ENCODE peak calls at places on chromosome 11, in seven cellular contexts. I is mesothelial cell of epicardium, K is Peyer's patch, W is GM10248, Q is A549, L is esophagus squamous epithelium, V is cardiac fibroblast. J is an unnamed sample.

GRCh38 chr11:97964332-97965004 is 1056.3 kb upstream of the CNTN5 start:
- DNase-seq in I (no peak), K (no peak), W (no peak), Q (no peak), L (no peak), V (no peak), J (no peak)

GRCh38 chr11:31445621-31446020 is 63.8 kb downstream of the IMMP1L start:
- DNase-seq in I (no peak), K (no peak), W (no peak), Q (no peak), L (no peak), V (no peak), J (no peak)

GRCh38 chr11:11396290-11397042 is 43.4 kb upstream of the CSNK2A3 start:
- DNase-seq in I (no peak), K (no peak), W (no peak), Q (no peak), L (no peak), V (peak), J (no peak)

GRCh38 chr11:11722246-11722645 is 100.4 kb upstream of the GALNT18 start:
- DNase-seq in I (no peak), K (no peak), W (no peak), Q (no peak), L (no peak), V (no peak), J (no peak)

GRCh38 chr11:18011633-18012313 is 1.1 kb downstream of the SERGEF start:
- DNase-seq in I (no peak), K (no peak), W (no peak), Q (no peak), L (no peak), V (peak), J (no peak)

GRCh38 chr11:76781861-76782500 is 1.2 kb upstream of the TSKU start:
- DNase-seq in I (no peak), K (no peak), W (no peak), Q (no peak), L (no peak), V (no peak), J (no peak)

GRCh38 chr11:133697603-133698002 is 147.7 kb downstream of the SPATA19 start:
- DNase-seq in I (no peak), K (no peak), W (no peak), Q (no peak), L (no peak), V (no peak), J (no peak)

GRCh38 chr11:46183819-46184218 is 62.6 kb upstream of the PHF21A start:
- DNase-seq in I (no peak), K (no peak), W (no peak), Q (no peak), L (no peak), V (no peak), J (peak)

GRCh38 chr11:29773656-29774264 is 243.1 kb downstream of the KCNA4 start:
- DNase-seq in I (no peak), K (no peak), W (no peak), Q (no peak), L (no peak), V (peak), J (no peak)

GRCh38 chr11:111334495-111335123 is 36.3 kb downstream of the POU2AF3 start:
- DNase-seq in I (no peak), K (no peak), W (no peak), Q (no peak), L (no peak), V (no peak), J (peak)

GRCh38 chr11:12397953-12398352 is 20.6 kb downstream of the PARVA start:
- DNase-seq in I (no peak), K (no peak), W (no peak), Q (no peak), L (no peak), V (peak), J (no peak)

GRCh38 chr11:36095716-36096115 is 151.9 kb downstream of the LDLRAD3 start:
- DNase-seq in I (no peak), K (no peak), W (no peak), Q (no peak), L (no peak), V (peak), J (no peak)

GRCh38 chr11:101477926-101478325 is 105.9 kb downstream of the TRPC6 start:
- DNase-seq in I (no peak), K (no peak), W (no peak), Q (no peak), L (no peak), V (no peak), J (no peak)

GRCh38 chr11:47477323-47477722 is 28.4 kb upstream of the RAPSN start:
- DNase-seq in I (no peak), K (no peak), W (no peak), Q (no peak), L (no peak), V (peak), J (no peak)

GRCh38 chr11:103110406-103110805 is 1.2 kb downstream of the DYNC2H1 start:
- DNase-seq in I (no peak), K (no peak), W (no peak), Q (peak), L (no peak), V (peak), J (no peak)

GRCh38 chr11:126113515-126113957 is 50.9 kb upstream of the CDON start:
- DNase-seq in I (no peak), K (peak), W (no peak), Q (peak), L (no peak), V (peak), J (peak)
- TF ChIP-seq CTCF in I (no peak), K (no peak), W (no peak), Q (no peak), L (no peak), V (no peak), J (no peak)

GRCh38 chr11:43950323-43950855 is 8.0 kb downstream of the C11orf96 start:
- DNase-seq in I (no peak), K (no peak), W (no peak), Q (no peak), L (no peak), V (no peak), J (peak)

GRCh38 chr11:43953521-43953920 is 11.1 kb downstream of the C11orf96 start:
- DNase-seq in I (no peak), K (no peak), W (no peak), Q (no peak), L (no peak), V (no peak), J (no peak)

GRCh38 chr11:43952401-43953342 is 10.2 kb downstream of the C11orf96 start:
- DNase-seq in I (no peak), K (no peak), W (no peak), Q (no peak), L (no peak), V (no peak), J (no peak)

GRCh38 chr11:43951231-43951630 is 8.8 kb downstream of the C11orf96 start:
- DNase-seq in I (no peak), K (no peak), W (no peak), Q (no peak), L (no peak), V (no peak), J (no peak)

DNA sequence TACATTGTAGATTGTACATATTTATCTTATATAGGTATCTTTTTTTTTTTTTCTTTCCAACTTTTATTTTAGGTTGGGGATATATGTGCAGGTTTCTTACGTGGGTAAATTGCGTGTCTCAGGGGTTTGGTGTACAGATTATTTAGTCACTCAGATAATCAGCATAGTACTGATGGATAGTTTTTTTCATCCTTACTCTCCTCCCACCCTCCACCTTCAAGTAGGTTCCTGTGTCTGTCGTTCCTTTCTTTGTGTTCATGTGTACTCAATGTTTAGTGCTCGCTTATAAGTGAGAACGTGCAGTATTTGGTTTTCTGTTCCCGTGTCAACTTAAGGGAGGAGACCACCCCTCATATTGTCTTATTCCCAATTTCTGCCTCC is 9.6 kb downstream of the C11orf96 start:
- DNase-seq in I (no peak), K (no peak), W (no peak), Q (no peak), L (no peak), V (no peak), J (no peak)
- TF ChIP-seq CTCF in I (no peak), K (no peak), W (no peak), Q (no peak), L (no peak), V (no peak), J (no peak)

DNA sequence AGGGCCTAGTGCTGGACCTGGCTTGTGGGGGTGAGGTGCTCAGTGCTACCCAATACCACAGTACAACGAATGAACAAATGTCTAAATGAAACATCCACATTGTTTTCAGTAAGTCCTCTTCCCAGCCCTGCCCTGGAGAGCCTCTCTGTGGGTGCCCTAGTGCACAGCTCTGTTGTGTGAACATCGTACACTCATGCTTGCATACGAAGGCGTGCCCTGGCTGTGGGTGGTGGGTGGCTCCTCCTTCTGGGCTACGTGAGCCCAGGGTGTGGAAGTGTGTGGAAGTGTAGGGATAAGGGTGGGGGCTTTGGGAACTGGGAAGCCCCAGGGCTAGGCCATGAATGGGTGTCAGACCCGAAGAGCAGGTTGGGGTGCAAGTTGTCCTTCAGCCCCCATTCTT is 592 bp upstream of the NLRX1 start:
- DNase-seq in I (no peak), K (no peak), W (no peak), Q (no peak), L (no peak), V (no peak), J (no peak)
- TF ChIP-seq CTCF in I (no peak), K (no peak), W (no peak), Q (no peak), L (no peak), V (no peak), J (no peak)

GRCh38 chr11:66639066-66639813 is 737 bp downstream of the RBM4 start:
- DNase-seq in I (no peak), K (peak), W (no peak), Q (no peak), L (no peak), V (peak), J (peak)
- TF ChIP-seq CTCF in I (no peak), K (no peak), W (no peak), Q (no peak), L (no peak), V (no peak), J (no peak)

GRCh38 chr11:60854140-60854846 is 1.5 kb downstream of the PTGDR2 start:
- DNase-seq in I (no peak), K (no peak), W (no peak), Q (no peak), L (no peak), V (no peak), J (no peak)
- TF ChIP-seq CTCF in I (no peak), K (no peak), W (no peak), Q (no peak), L (no peak), V (no peak), J (no peak)

GRCh38 chr11:88552377-88553029 is 215.0 kb upstream of the CTSC start:
- DNase-seq in I (no peak), K (peak), W (peak), Q (peak), L (no peak), V (peak), J (peak)
- TF ChIP-seq CTCF in I (peak), K (no peak), W (peak), Q (peak), L (peak), V (peak), J (peak)

GRCh38 chr11:88297320-88298263 is 39.9 kb downstream of the CTSC start:
- DNase-seq in I (no peak), K (no peak), W (no peak), Q (no peak), L (no peak), V (peak), J (no peak)

GRCh38 chr11:88295028-88295427 is 42.5 kb downstream of the CTSC start:
- DNase-seq in I (no peak), K (no peak), W (no peak), Q (no peak), L (no peak), V (no peak), J (no peak)

GRCh38 chr11:88293931-88294330 is 43.6 kb downstream of the CTSC start:
- DNase-seq in I (no peak), K (no peak), W (no peak), Q (no peak), L (no peak), V (peak), J (no peak)

GRCh38 chr11:88288560-88288959 is 49.0 kb downstream of the CTSC start:
- DNase-seq in I (no peak), K (no peak), W (no peak), Q (no peak), L (no peak), V (no peak), J (no peak)

GRCh38 chr11:88292156-88292844 is 45.2 kb downstream of the CTSC start:
- DNase-seq in I (no peak), K (no peak), W (no peak), Q (no peak), L (no peak), V (peak), J (peak)
- TF ChIP-seq CTCF in I (no peak), K (no peak), W (no peak), Q (no peak), L (no peak), V (no peak), J (no peak)